ENCODE peak calls at places on chromosomes 5 and 9, in six cellular contexts. I is HepG2, G is upper lobe of left lung, M is A549, L is K562, K is GM12878. E is an unnamed sample.

GRCh38 chr9:90645721-90646120 is 3.1 kb upstream of the DIRAS2 start:
- ATAC-seq in L (no peak), M (no peak), K (no peak), G (no peak), I (no peak), E (no peak)

GRCh38 chr9:99030082-99030481 is 74.8 kb upstream of the TGFBR1 start:
- ATAC-seq in M (no peak), L (no peak), K (no peak), I (no peak), G (peak; percentile 81), E (peak; percentile 89)

GRCh38 chr9:79465171-79465570 is 106.6 kb upstream of the TLE4 start:
- ATAC-seq in I (no peak), M (no peak), L (no peak), K (no peak), G (no peak), E (no peak)

GRCh38 chr5:91367374-91367773 is 15.7 kb downstream of the ARRDC3 start:
- ATAC-seq in K (peak; percentile 42), L (peak; percentile 44), I (peak; percentile 35), M (no peak), G (no peak), E (no peak)

GRCh38 chr5:152674403-152674802 is 269.3 kb upstream of the NMUR2 start:
- ATAC-seq in G (no peak), M (no peak), K (no peak), L (no peak), I (no peak), E (no peak)

GRCh38 chr5:79547982-79548381 is 34.0 kb upstream of the HOMER1 start:
- ATAC-seq in M (no peak), K (no peak), G (peak; percentile 43), L (no peak), I (no peak), E (no peak)

GRCh38 chr5:136000937-136001336 is 27.9 kb upstream of the TGFBI start:
- ATAC-seq in K (no peak), G (peak; percentile 51), L (no peak), I (no peak), M (no peak), E (no peak)

GRCh38 chr5:72622152-72622760 is 115.0 kb upstream of the ZNF366 start:
- ATAC-seq in L (no peak), M (no peak), I (no peak), G (no peak), K (no peak), E (no peak)

GRCh38 chr5:135944967-135945560 is 9.7 kb downstream of the LECT2 start:
- ATAC-seq in L (peak; percentile 67), G (peak; percentile 78), I (peak; percentile 57), M (peak; percentile 74), K (peak; percentile 70), E (peak; percentile 62)

GRCh38 chr5:26419987-26420386 is 618.4 kb downstream of the CDH9 start:
- ATAC-seq in I (no peak), M (no peak), G (no peak), L (no peak), K (no peak), E (no peak)

GRCh38 chr5:146466521-146467349 is 19.6 kb downstream of the TCERG1 start:
- ATAC-seq in M (no peak), K (peak; percentile 63), L (peak; percentile 77), G (no peak), I (no peak), E (no peak)

GRCh38 chr9:93024986-93025630 is 33.4 kb upstream of the SUSD3 start:
- ATAC-seq in K (no peak), I (no peak), G (no peak), L (no peak), M (no peak), E (no peak)

GRCh38 chr5:140151719-140152609 is 23.0 kb upstream of the CYSTM1 start:
- ATAC-seq in M (no peak), L (no peak), I (no peak), K (no peak), G (no peak), E (no peak)

GRCh38 chr9:5947912-5948311 is 57.2 kb downstream of the MLANA start:
- ATAC-seq in M (no peak), I (no peak), L (peak; percentile 92), G (no peak), K (peak; percentile 87), E (no peak)

GRCh38 chr5:132417010-132417439 is 47.5 kb downstream of the SLC22A5 start:
- ATAC-seq in G (peak; percentile 41), M (no peak), K (no peak), L (no peak), I (no peak), E (peak; percentile 29)

GRCh38 chr9:115808108-115808507 is 345.5 kb upstream of the PAPPA start:
- ATAC-seq in L (no peak), M (no peak), I (no peak), G (no peak), K (no peak), E (no peak)

DNA sequence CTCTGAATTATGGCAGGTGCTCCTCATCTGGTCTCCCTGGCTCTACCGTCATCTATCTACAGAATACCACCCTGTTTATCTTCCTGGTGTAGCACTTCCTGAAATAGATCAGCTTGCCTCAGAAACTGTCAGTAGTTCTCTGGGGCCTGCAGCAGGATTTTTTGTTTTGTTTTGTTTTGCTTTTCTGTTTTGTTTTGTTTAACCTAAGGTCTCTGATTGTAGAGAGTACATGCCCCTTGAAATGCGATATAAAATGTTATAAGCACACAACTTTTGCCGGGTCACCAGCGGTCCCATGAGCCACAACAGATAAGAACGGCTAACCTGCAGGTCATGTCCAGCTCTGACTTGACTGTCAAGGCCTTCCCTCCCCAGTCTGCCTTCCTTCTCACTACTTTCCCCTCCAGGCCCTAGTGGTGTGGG is 26.6 kb upstream of the CREBRF start:
- ATAC-seq in I (no peak), L (peak; percentile 95), K (peak; percentile 35), M (no peak), G (peak; percentile 45), E (no peak)
- H3K27ac ChIP-seq in I (no peak overlapping the region), L (peak overlapping the region; percentile 71), K (no peak overlapping the region), M (no peak overlapping the region), G (peak overlapping the region; percentile 41), E (peak overlapping the region; percentile 17)

DNA sequence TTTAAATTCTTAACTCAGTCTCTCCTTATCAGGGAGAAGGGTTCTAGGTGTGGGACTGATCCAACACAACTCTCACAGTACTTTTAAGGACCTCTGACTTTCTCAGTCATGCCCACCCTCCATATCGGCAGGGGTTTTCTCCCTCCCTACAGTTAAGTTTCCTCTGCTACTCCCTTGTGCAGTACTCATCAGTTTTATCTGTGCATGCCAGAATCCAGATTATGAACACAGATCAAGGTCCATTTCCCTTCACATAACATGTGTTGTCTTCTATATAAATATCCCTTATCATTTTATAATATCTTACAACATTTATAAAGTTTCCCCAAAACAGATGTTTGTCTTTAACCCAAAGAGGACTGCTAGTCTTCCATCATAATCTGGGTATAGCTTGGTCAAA is 986.5 kb upstream of the ARRDC3 start:
- ATAC-seq in M (no peak), G (no peak), I (no peak), L (no peak), K (no peak), E (no peak)
- TF ChIP-seq EP300 in M (no peak), G (no peak), I (no peak), L (no peak), K (no peak), E (no peak)

GRCh38 chr9:37342895-37343294 is 79.6 kb upstream of the GRHPR start:
- ATAC-seq in M (no peak), G (no peak), K (peak; percentile 66), L (no peak), I (no peak), E (no peak)
- TF ChIP-seq CTCF in M (no peak), G (no peak), K (no peak), L (no peak), I (no peak), E (no peak)

GRCh38 chr9:111271481-111272080 is 58.4 kb downstream of the OR2K2 start:
- ATAC-seq in I (no peak), M (no peak), L (no peak), G (no peak), K (no peak), E (no peak)

GRCh38 chr9:111272571-111272970 is 57.5 kb downstream of the OR2K2 start:
- ATAC-seq in K (no peak), I (no peak), L (no peak), G (no peak), M (no peak), E (no peak)

GRCh38 chr9:111274737-111275136 is 55.3 kb downstream of the OR2K2 start:
- ATAC-seq in G (no peak), K (no peak), L (no peak), I (no peak), M (no peak), E (no peak)

GRCh38 chr9:111271047-111271446 is 59.0 kb downstream of the OR2K2 start:
- ATAC-seq in K (no peak), G (no peak), L (no peak), I (no peak), M (no peak), E (no peak)

DNA sequence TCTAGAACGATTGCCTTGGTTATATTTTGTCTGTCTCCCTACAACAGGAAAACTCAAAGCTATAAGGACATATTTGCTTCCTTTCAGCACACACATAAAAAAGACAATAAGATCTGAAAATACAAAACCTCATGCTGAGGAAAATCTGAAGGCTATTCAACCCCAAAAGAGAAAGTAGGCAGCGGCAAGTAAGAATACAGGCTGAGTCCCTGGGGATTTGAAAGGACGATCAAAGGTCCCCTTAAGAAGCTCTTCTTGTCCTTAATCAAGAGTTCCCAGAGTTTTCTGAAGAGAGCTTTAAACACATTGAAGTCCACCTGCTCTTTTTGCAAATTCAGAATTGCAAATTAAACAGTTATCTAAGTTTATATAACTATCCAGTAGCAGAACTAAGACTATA is 53.3 kb downstream of the OR2K2 start:
- ATAC-seq in L (no peak), M (no peak), K (peak; percentile 67), I (no peak), G (no peak), E (no peak)
- H3K27ac ChIP-seq in L (no peak overlapping the region), M (no peak overlapping the region), K (no peak overlapping the region), I (no peak overlapping the region), G (no peak overlapping the region), E (no peak overlapping the region)

E was measured in gastroesophageal sphincter.